ENCODE peak calls at places on chromosome 20, in four cellular contexts. One of them, this sample, is unnamed.

GRCh38 chr20:43571771-43572170 is 12.9 kb downstream of the SGK2 start:
- DNase-seq in stimulated activated CD4-positive, alpha-beta T cell treated with anti-CD3 and anti-CD28 coated beads, TNF-alpha, amount 100 ng/mL, for 24 hours: no peak
- DNase-seq in GM13977: no peak
- DNase-seq in fibroblast of the conjunctiva: no peak
- DNase-seq in this sample: no peak

GRCh38 chr20:59820204-59821041 is 113.0 kb downstream of the SYCP2 start:
- DNase-seq in stimulated activated CD4-positive, alpha-beta T cell treated with anti-CD3 and anti-CD28 coated beads, TNF-alpha, amount 100 ng/mL, for 24 hours: no peak
- DNase-seq in GM13977: no peak
- DNase-seq in fibroblast of the conjunctiva: no peak
- DNase-seq in this sample: peak

GRCh38 chr20:43583982-43584432 is 6.7 kb upstream of the IFT52 start:
- DNase-seq in stimulated activated CD4-positive, alpha-beta T cell treated with anti-CD3 and anti-CD28 coated beads, TNF-alpha, amount 100 ng/mL, for 24 hours: no peak
- DNase-seq in GM13977: no peak
- DNase-seq in fibroblast of the conjunctiva: peak
- DNase-seq in this sample: no peak

GRCh38 chr20:52473171-52473570 is 281.6 kb upstream of the ZFP64 start:
- DNase-seq in stimulated activated CD4-positive, alpha-beta T cell treated with anti-CD3 and anti-CD28 coated beads, TNF-alpha, amount 100 ng/mL, for 24 hours: no peak
- DNase-seq in GM13977: no peak
- DNase-seq in fibroblast of the conjunctiva: no peak
- DNase-seq in this sample: no peak

GRCh38 chr20:35979528-35979927 is 11.1 kb downstream of the CNBD2 start:
- DNase-seq in stimulated activated CD4-positive, alpha-beta T cell treated with anti-CD3 and anti-CD28 coated beads, TNF-alpha, amount 100 ng/mL, for 24 hours: no peak
- DNase-seq in GM13977: no peak
- DNase-seq in fibroblast of the conjunctiva: no peak
- DNase-seq in this sample: no peak

GRCh38 chr20:4341804-4342560 is 326.6 kb upstream of the RNF24 start:
- DNase-seq in stimulated activated CD4-positive, alpha-beta T cell treated with anti-CD3 and anti-CD28 coated beads, TNF-alpha, amount 100 ng/mL, for 24 hours: no peak
- DNase-seq in GM13977: no peak
- DNase-seq in fibroblast of the conjunctiva: no peak
- DNase-seq in this sample: no peak

GRCh38 chr20:32473231-32474008 is 111.7 kb downstream of the NOL4L start:
- DNase-seq in stimulated activated CD4-positive, alpha-beta T cell treated with anti-CD3 and anti-CD28 coated beads, TNF-alpha, amount 100 ng/mL, for 24 hours: no peak
- DNase-seq in GM13977: no peak
- DNase-seq in fibroblast of the conjunctiva: no peak
- DNase-seq in this sample: no peak

GRCh38 chr20:22248052-22248667 is 336.2 kb downstream of the FOXA2 start:
- DNase-seq in stimulated activated CD4-positive, alpha-beta T cell treated with anti-CD3 and anti-CD28 coated beads, TNF-alpha, amount 100 ng/mL, for 24 hours: no peak
- DNase-seq in GM13977: no peak
- DNase-seq in fibroblast of the conjunctiva: no peak
- DNase-seq in this sample: no peak

GRCh38 chr20:1324598-1325172 is 4.3 kb downstream of the SDCBP2 start:
- DNase-seq in stimulated activated CD4-positive, alpha-beta T cell treated with anti-CD3 and anti-CD28 coated beads, TNF-alpha, amount 100 ng/mL, for 24 hours: no peak
- DNase-seq in GM13977: no peak
- DNase-seq in fibroblast of the conjunctiva: no peak
- DNase-seq in this sample: no peak

GRCh38 chr20:20393207-20393606 is 25.3 kb downstream of the INSM1 start:
- DNase-seq in stimulated activated CD4-positive, alpha-beta T cell treated with anti-CD3 and anti-CD28 coated beads, TNF-alpha, amount 100 ng/mL, for 24 hours: no peak
- DNase-seq in GM13977: no peak
- DNase-seq in fibroblast of the conjunctiva: no peak
- DNase-seq in this sample: no peak

GRCh38 chr20:19301843-19302242 is 89.4 kb downstream of the SLC24A3 start:
- DNase-seq in stimulated activated CD4-positive, alpha-beta T cell treated with anti-CD3 and anti-CD28 coated beads, TNF-alpha, amount 100 ng/mL, for 24 hours: no peak
- DNase-seq in GM13977: no peak
- DNase-seq in fibroblast of the conjunctiva: no peak
- DNase-seq in this sample: no peak

GRCh38 chr20:31962741-31963140 is 5.2 kb upstream of the XKR7 start:
- DNase-seq in stimulated activated CD4-positive, alpha-beta T cell treated with anti-CD3 and anti-CD28 coated beads, TNF-alpha, amount 100 ng/mL, for 24 hours: no peak
- DNase-seq in GM13977: no peak
- DNase-seq in fibroblast of the conjunctiva: no peak
- DNase-seq in this sample: no peak

GRCh38 chr20:63394069-63394468 is 32.9 kb upstream of the CHRNA4 start:
- DNase-seq in stimulated activated CD4-positive, alpha-beta T cell treated with anti-CD3 and anti-CD28 coated beads, TNF-alpha, amount 100 ng/mL, for 24 hours: no peak
- DNase-seq in GM13977: no peak
- DNase-seq in fibroblast of the conjunctiva: no peak
- DNase-seq in this sample: no peak

GRCh38 chr20:35200255-35200654 is 26.2 kb upstream of the MMP24 start:
- DNase-seq in stimulated activated CD4-positive, alpha-beta T cell treated with anti-CD3 and anti-CD28 coated beads, TNF-alpha, amount 100 ng/mL, for 24 hours: no peak
- DNase-seq in GM13977: no peak
- DNase-seq in fibroblast of the conjunctiva: peak
- DNase-seq in this sample: no peak

GRCh38 chr20:50798650-50799049 is 3.8 kb downstream of the BCAS4 start:
- DNase-seq in stimulated activated CD4-positive, alpha-beta T cell treated with anti-CD3 and anti-CD28 coated beads, TNF-alpha, amount 100 ng/mL, for 24 hours: no peak
- DNase-seq in GM13977: no peak
- DNase-seq in fibroblast of the conjunctiva: no peak
- DNase-seq in this sample: no peak

GRCh38 chr20:63315240-63315981 is 22.4 kb downstream of the COL20A1 start:
- DNase-seq in stimulated activated CD4-positive, alpha-beta T cell treated with anti-CD3 and anti-CD28 coated beads, TNF-alpha, amount 100 ng/mL, for 24 hours: no peak
- DNase-seq in GM13977: no peak
- DNase-seq in fibroblast of the conjunctiva: no peak
- DNase-seq in this sample: no peak

GRCh38 chr20:5313916-5314315 is 2.8 kb downstream of the PROKR2 start:
- DNase-seq in stimulated activated CD4-positive, alpha-beta T cell treated with anti-CD3 and anti-CD28 coated beads, TNF-alpha, amount 100 ng/mL, for 24 hours: no peak
- DNase-seq in GM13977: no peak
- DNase-seq in fibroblast of the conjunctiva: no peak
- DNase-seq in this sample: no peak

GRCh38 chr20:13865825-13866351 is 81.1 kb downstream of the NDUFAF5 start:
- DNase-seq in stimulated activated CD4-positive, alpha-beta T cell treated with anti-CD3 and anti-CD28 coated beads, TNF-alpha, amount 100 ng/mL, for 24 hours: no peak
- DNase-seq in GM13977: no peak
- DNase-seq in fibroblast of the conjunctiva: peak
- DNase-seq in this sample: no peak

GRCh38 chr20:47493954-47494293 is 7.8 kb upstream of the NCOA3 start:
- DNase-seq in stimulated activated CD4-positive, alpha-beta T cell treated with anti-CD3 and anti-CD28 coated beads, TNF-alpha, amount 100 ng/mL, for 24 hours: no peak
- DNase-seq in GM13977: no peak
- DNase-seq in fibroblast of the conjunctiva: no peak
- DNase-seq in this sample: no peak

GRCh38 chr20:40775747-40776146 is 86.7 kb upstream of the MAFB start:
- DNase-seq in stimulated activated CD4-positive, alpha-beta T cell treated with anti-CD3 and anti-CD28 coated beads, TNF-alpha, amount 100 ng/mL, for 24 hours: no peak
- DNase-seq in GM13977: no peak
- DNase-seq in fibroblast of the conjunctiva: no peak
- DNase-seq in this sample: no peak

GRCh38 chr20:54438166-54438565 is 37.2 kb upstream of the DOK5 start:
- DNase-seq in stimulated activated CD4-positive, alpha-beta T cell treated with anti-CD3 and anti-CD28 coated beads, TNF-alpha, amount 100 ng/mL, for 24 hours: no peak
- DNase-seq in GM13977: no peak
- DNase-seq in fibroblast of the conjunctiva: no peak
- DNase-seq in this sample: no peak

GRCh38 chr20:35008411-35009342 is 53.0 kb downstream of the MYH7B start:
- DNase-seq in stimulated activated CD4-positive, alpha-beta T cell treated with anti-CD3 and anti-CD28 coated beads, TNF-alpha, amount 100 ng/mL, for 24 hours: no peak
- DNase-seq in GM13977: no peak
- DNase-seq in fibroblast of the conjunctiva: no peak
- DNase-seq in this sample: no peak

GRCh38 chr20:43188861-43189613 is 669 bp downstream of the PTPRT start:
- DNase-seq in stimulated activated CD4-positive, alpha-beta T cell treated with anti-CD3 and anti-CD28 coated beads, TNF-alpha, amount 100 ng/mL, for 24 hours: no peak
- DNase-seq in GM13977: peak
- DNase-seq in fibroblast of the conjunctiva: no peak
- DNase-seq in this sample: no peak

GRCh38 chr20:19492937-19493336 is 265.1 kb upstream of the RIN2 start:
- DNase-seq in stimulated activated CD4-positive, alpha-beta T cell treated with anti-CD3 and anti-CD28 coated beads, TNF-alpha, amount 100 ng/mL, for 24 hours: no peak
- DNase-seq in GM13977: no peak
- DNase-seq in fibroblast of the conjunctiva: no peak
- DNase-seq in this sample: no peak